ENCODE peak calls at places on chromosomes 5 and 9, in eight cellular contexts. F is SK-N-SH, X is PC-3, H is transverse colon, S is Peyer's patch, R is fibroblast of lung, E is pancreas, Y is K562. D is an unnamed sample.

GRCh38 chr9:37747271-37747753 is 6.3 kb upstream of the TRMT10B start:
- DNase-seq in F (peak), H (peak), R (peak), Y (peak), S (peak), E (no peak), X (peak), D (peak)

GRCh38 chr5:68757813-68758212 is 336.0 kb upstream of the SLC30A5 start:
- DNase-seq in X (no peak), E (no peak), S (no peak), F (peak), Y (no peak), R (no peak), H (peak), D (no peak)

GRCh38 chr9:115883467-115884329 is 269.9 kb upstream of the PAPPA start:
- DNase-seq in H (no peak), S (no peak), Y (no peak), E (no peak), R (peak), F (peak), X (peak), D (peak)

GRCh38 chr5:36491860-36492259 is 114.5 kb upstream of the SLC1A3 start:
- DNase-seq in H (no peak), S (no peak), X (no peak), F (no peak), R (peak), E (no peak), Y (no peak), D (no peak)

GRCh38 chr5:79746645-79747044 is 57.0 kb downstream of the CMYA5 start:
- DNase-seq in H (no peak), S (no peak), R (no peak), X (no peak), F (peak), Y (no peak), E (no peak), D (no peak)

GRCh38 chr5:96283589-96283988 is 149.5 kb downstream of the PCSK1 start:
- DNase-seq in E (no peak), F (no peak), R (peak), Y (no peak), X (no peak), H (no peak), S (no peak), D (no peak)

GRCh38 chr9:108467653-108468324 is 388.0 kb downstream of the ACTL7B start:
- DNase-seq in R (peak), S (no peak), F (no peak), E (no peak), H (peak), Y (no peak), X (peak), D (no peak)

GRCh38 chr5:41270423-41271251 is 57.3 kb upstream of the C6 start:
- DNase-seq in F (peak), S (no peak), Y (no peak), R (peak), E (no peak), H (peak), X (peak), D (peak)

GRCh38 chr9:134391319-134392231 is 65.3 kb downstream of the RXRA start:
- DNase-seq in X (no peak), F (no peak), H (peak), S (peak), E (no peak), R (no peak), Y (peak), D (no peak)

GRCh38 chr5:25544652-25545249 is 900.0 kb upstream of the CDH10 start:
- DNase-seq in Y (peak), X (peak), S (no peak), E (no peak), R (no peak), F (peak), H (no peak), D (no peak)

GRCh38 chr5:82534891-82535395 is 256.8 kb upstream of the RPS23 start:
- DNase-seq in X (no peak), F (no peak), E (no peak), Y (no peak), S (no peak), R (no peak), H (no peak), D (no peak)

GRCh38 chr5:81787843-81788242 is 36.9 kb upstream of the SSBP2 start:
- DNase-seq in R (peak), Y (no peak), X (no peak), F (no peak), H (peak), S (peak), E (no peak), D (peak)

GRCh38 chr5:173707392-173707791 is 90.9 kb upstream of the BOD1 start:
- DNase-seq in R (peak), F (peak), H (no peak), E (no peak), S (peak), X (peak), Y (no peak), D (no peak)

GRCh38 chr5:157025093-157025698 is 33.7 kb downstream of the HAVCR1 start:
- DNase-seq in X (no peak), F (no peak), E (no peak), Y (no peak), H (peak), R (no peak), S (peak), D (no peak)

GRCh38 chr5:176891331-176891958 is 7.7 kb downstream of the HK3 start:
- DNase-seq in Y (no peak), S (no peak), F (no peak), X (no peak), R (no peak), E (no peak), H (peak), D (no peak)

GRCh38 chr9:20823051-20823450 is 139.0 kb downstream of the FOCAD start:
- DNase-seq in S (no peak), R (no peak), X (no peak), Y (no peak), F (no peak), E (no peak), H (no peak), D (no peak)

GRCh38 chr9:93265301-93265971 is 81.5 kb downstream of the WNK2 start:
- DNase-seq in S (peak), E (no peak), R (no peak), X (no peak), H (no peak), F (peak), Y (peak), D (no peak)

GRCh38 chr9:117266855-117267497 is 147.9 kb downstream of the ASTN2 start:
- DNase-seq in R (no peak), Y (no peak), H (no peak), S (no peak), E (no peak), F (no peak), X (no peak), D (no peak)

GRCh38 chr5:127320032-127320945 is 29.7 kb downstream of the MEGF10 start:
- DNase-seq in F (no peak), R (no peak), X (no peak), Y (no peak), H (no peak), S (no peak), E (no peak), D (no peak)

GRCh38 chr5:73668422-73669116 is 42.6 kb downstream of the ARHGEF28 start:
- DNase-seq in H (no peak), F (no peak), X (no peak), Y (no peak), E (no peak), S (no peak), R (no peak), D (no peak)

GRCh38 chr5:150349681-150350275 is 7.7 kb upstream of the TCOF1 start:
- DNase-seq in E (no peak), S (no peak), H (no peak), R (no peak), Y (no peak), F (no peak), X (no peak), D (no peak)

DNA sequence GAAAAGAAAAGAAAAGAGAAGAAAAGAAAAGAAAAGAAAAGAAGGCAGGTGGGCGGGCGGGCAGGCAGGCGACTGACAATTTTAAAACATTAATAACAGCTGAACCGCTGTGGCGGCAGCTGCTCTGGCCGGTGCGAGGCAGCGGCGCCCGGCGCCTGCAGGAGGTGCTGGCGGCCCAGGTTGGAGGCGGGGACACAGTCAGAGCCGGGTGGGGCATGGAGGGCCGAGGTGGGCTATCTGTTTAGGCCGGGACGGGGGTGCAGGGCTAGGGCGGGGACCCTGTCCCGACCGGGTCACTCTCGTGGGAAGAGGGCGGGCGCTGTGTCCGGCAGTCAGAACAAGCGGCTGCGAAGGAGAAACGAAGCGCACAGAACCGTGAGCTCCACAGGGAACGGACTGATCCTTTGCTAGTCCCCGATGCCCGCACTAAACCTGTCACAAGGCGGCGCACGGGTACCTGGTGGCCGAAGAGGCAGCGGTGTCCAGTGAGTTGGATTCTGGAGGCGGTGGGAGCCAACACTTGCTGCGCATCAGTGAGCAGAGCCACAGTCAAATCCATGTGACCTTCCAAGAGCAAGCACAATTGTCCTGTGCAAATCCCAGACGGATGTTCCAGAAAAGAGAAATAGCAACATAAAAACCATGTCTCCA is 13.6 kb upstream of the ALDOB start:
- DNase-seq in S (peak), R (peak), F (peak), H (peak), X (peak), E (peak), Y (peak), D (no peak)
- TF ChIP-seq CTCF in S (no peak), R (peak), F (peak), H (peak), X (peak), E (peak), Y (peak), D (peak)

DNA sequence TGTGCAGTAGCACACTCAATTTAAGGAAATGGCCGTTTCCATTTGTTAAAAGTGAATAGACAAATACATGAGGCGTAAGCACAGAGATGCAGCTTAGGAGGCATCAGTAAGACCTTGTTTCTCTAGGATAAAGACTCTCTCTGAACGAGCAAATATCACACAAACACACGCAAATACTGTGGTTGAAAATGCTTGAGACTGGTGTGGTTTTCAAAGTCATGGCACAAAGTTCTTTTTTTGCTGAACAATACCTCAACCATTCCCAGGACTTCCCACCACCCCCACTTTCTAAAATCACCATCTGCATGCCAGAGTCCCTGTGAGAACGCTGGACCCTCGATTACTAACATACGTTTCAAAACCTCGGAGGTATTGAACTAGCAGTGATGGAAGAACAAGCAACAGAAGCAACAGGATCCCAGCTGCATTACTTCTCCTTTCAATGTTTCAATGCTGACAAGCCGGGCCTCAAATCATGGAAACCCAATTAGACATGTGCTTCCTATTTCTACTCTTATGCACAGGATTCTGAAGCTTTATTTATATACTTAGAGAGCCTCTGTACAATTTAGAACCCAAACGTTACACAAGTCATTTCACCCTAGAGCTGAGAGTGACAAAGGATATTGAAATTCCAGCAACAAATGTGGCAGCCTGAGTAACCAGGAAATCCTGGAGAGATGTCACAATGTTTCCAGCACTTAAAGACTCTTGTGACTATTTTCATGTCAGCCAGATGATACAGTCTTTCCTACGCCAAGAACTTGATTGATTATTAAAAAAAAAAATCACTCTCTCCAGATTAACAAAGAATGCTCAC is 63.9 kb downstream of the CDC14B start:
- DNase-seq in Y (no peak), R (peak), X (no peak), F (no peak), S (no peak), E (no peak), H (no peak), D (no peak)
- H3K27ac ChIP-seq in Y (no peak), R (peak), X (no peak), F (peak), S (no peak), E (no peak), H (peak), D (no peak)

GRCh38 chr9:130266236-130267098 is 907 bp downstream of the HMCN2 start:
- DNase-seq in R (no peak), X (no peak), Y (no peak), S (no peak), F (no peak), H (no peak), E (peak), D (no peak)
- H3K4me3 ChIP-seq in R (no peak), X (no peak), Y (no peak), S (peak), F (no peak), H (peak), E (no peak), D (no peak)

GRCh38 chr9:132546148-132547051 is 36.0 kb upstream of the BARHL1 start:
- DNase-seq in H (no peak), S (no peak), F (peak), R (peak), E (peak), X (no peak), Y (peak), D (no peak)
- TF ChIP-seq CTCF in H (peak), S (no peak), F (peak), R (peak), E (no peak), X (peak), Y (peak), D (peak)

DNA sequence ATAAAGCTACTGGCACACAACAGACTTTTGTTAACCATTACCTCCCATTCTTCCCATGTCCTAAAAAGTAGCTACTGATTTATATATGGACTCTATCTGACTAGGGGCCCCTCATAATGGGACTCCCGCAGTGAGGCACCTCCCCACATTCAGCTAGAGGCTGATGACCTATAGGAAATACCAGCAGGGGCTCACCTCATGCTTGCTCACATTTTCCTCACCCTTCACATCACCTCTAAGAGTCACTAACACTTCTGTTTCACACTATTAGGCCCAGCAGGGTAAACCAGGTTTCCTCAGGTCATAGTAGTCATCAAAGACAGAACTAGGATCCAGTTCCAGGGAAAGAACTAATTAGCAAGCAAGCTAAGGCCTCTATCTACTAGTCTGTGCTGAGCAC is 60.7 kb downstream of the PRELID2 start:
- DNase-seq in E (no peak), X (no peak), H (no peak), F (no peak), R (no peak), Y (no peak), S (no peak), D (no peak)
- H3K27ac ChIP-seq in E (no peak), X (no peak), H (no peak), F (no peak), R (no peak), Y (no peak), S (no peak), D (no peak)

GRCh38 chr9:94923333-94924089 is 197.0 kb downstream of the AOPEP start:
- DNase-seq in S (no peak), F (peak), E (no peak), H (no peak), Y (no peak), X (no peak), R (no peak), D (no peak)
- H3K4me3 ChIP-seq in S (no peak), F (no peak), E (no peak), H (no peak), Y (no peak), X (no peak), R (no peak), D (no peak)

D was measured in AG04450.